ENCODE peak calls at places on chromosomes 11 and 22, in eight cellular contexts. Z is kidney epithelial cell, I is brain microvascular endothelial cell, S is breast epithelium, A is heart right ventricle, H is cardiac muscle cell, V is hepatocyte, O is pancreas. P is an unnamed sample.

GRCh38 chr11:73997120-73997772 is 11.6 kb downstream of the UCP3 start:
- DNase-seq in S (no peak), O (no peak), V (no peak), A (no peak), I (no peak), H (no peak), Z (no peak), P (no peak)

GRCh38 chr11:69896250-69896649 is 77.0 kb upstream of the FGF3 start:
- DNase-seq in S (no peak), Z (no peak), H (no peak), O (no peak), A (no peak), I (no peak), V (no peak), P (no peak)

GRCh38 chr11:118912742-118913410 is 12.8 kb downstream of the BCL9L start:
- DNase-seq in H (no peak), S (no peak), Z (no peak), O (no peak), I (no peak), V (peak; percentile 49), A (no peak), P (no peak)

GRCh38 chr11:12602421-12602820 is 71.8 kb upstream of the TEAD1 start:
- DNase-seq in A (no peak), S (no peak), O (no peak), Z (no peak), V (no peak), I (no peak), H (no peak), P (no peak)

GRCh38 chr11:64285885-64286800 is 495 bp downstream of the GPR137 start:
- DNase-seq in I (no peak), V (no peak), O (peak; percentile 91), A (no peak), S (peak; percentile 40), Z (no peak), H (no peak), P (no peak)

GRCh38 chr11:32586576-32587190 is 3.1 kb downstream of the EIF3M start:
- DNase-seq in H (peak; percentile 12), I (peak; percentile 29), O (no peak), A (no peak), Z (no peak), S (no peak), V (no peak), P (no peak)

GRCh38 chr11:74683941-74684481 is 47.2 kb downstream of the CHRDL2 start:
- DNase-seq in Z (no peak), I (no peak), S (no peak), O (no peak), A (no peak), V (no peak), H (no peak), P (no peak)

GRCh38 chr11:69667619-69668604 is 7.2 kb downstream of the LTO1 start:
- DNase-seq in A (no peak), Z (no peak), I (no peak), O (no peak), V (peak; percentile 55), H (no peak), S (no peak), P (no peak)

GRCh38 chr11:122765487-122766131 is 72.7 kb upstream of the CRTAM start:
- DNase-seq in O (no peak), H (no peak), A (no peak), I (no peak), V (no peak), Z (peak; percentile 25), S (no peak), P (no peak)

GRCh38 chr11:120248551-120249278 is 8.8 kb downstream of the POU2F3 start:
- DNase-seq in Z (peak; percentile 71), A (no peak), I (no peak), V (no peak), H (no peak), O (no peak), S (no peak), P (no peak)

GRCh38 chr11:28535677-28536076 is 427.5 kb downstream of the METTL15 start:
- DNase-seq in S (no peak), A (no peak), I (no peak), H (no peak), O (no peak), Z (no peak), V (no peak), P (no peak)

GRCh38 chr11:76166314-76166713 is 40.0 kb downstream of the WNT11 start:
- DNase-seq in S (no peak), O (no peak), V (no peak), Z (no peak), A (no peak), H (no peak), I (no peak), P (no peak)

GRCh38 chr11:117819096-117820040 is 5.2 kb downstream of the FXYD2 start:
- DNase-seq in O (no peak), I (peak; percentile 66), Z (no peak), V (peak; percentile 90), H (peak; percentile 86), S (no peak), A (peak; percentile 66), P (no peak)

GRCh38 chr11:128482512-128483191 is 104.7 kb downstream of the ETS1 start:
- DNase-seq in Z (no peak), S (peak; percentile 64), O (no peak), A (no peak), H (no peak), I (peak; percentile 39), V (no peak), P (no peak)

GRCh38 chr11:105910095-105910715 is 111.8 kb downstream of the MSANTD4 start:
- DNase-seq in S (no peak), H (no peak), Z (no peak), V (no peak), I (no peak), O (no peak), A (no peak), P (no peak)

GRCh38 chr11:65427691-65428577 is 5.3 kb downstream of the NEAT1 start:
- DNase-seq in H (no peak), S (peak; percentile 64), A (no peak), Z (no peak), O (peak; percentile 45), V (peak; percentile 71), I (peak; percentile 68), P (no peak)

GRCh38 chr11:73404048-73404447 is 27.8 kb downstream of the RELT start:
- DNase-seq in V (peak; percentile 74), O (no peak), H (peak; percentile 81), A (peak; percentile 72), Z (no peak), I (peak; percentile 59), S (peak; percentile 48), P (no peak)

GRCh38 chr11:116096596-116096995 is 592.4 kb upstream of the CADM1 start:
- DNase-seq in Z (no peak), A (no peak), O (no peak), H (no peak), S (no peak), V (no peak), I (no peak), P (no peak)
- H3K27me3 ChIP-seq in Z (peaks cover 9% of the 10 kb centered on the region), A (peaks cover 8% of the 10 kb centered on the region), O (no peaks in the 10 kb centered on the region), H (no peaks in the 10 kb centered on the region), S (peaks cover 4% of the 10 kb centered on the region), V (peaks cover 7% of the 10 kb centered on the region), I (no peaks in the 10 kb centered on the region), P (no peaks in the 10 kb centered on the region)

DNA sequence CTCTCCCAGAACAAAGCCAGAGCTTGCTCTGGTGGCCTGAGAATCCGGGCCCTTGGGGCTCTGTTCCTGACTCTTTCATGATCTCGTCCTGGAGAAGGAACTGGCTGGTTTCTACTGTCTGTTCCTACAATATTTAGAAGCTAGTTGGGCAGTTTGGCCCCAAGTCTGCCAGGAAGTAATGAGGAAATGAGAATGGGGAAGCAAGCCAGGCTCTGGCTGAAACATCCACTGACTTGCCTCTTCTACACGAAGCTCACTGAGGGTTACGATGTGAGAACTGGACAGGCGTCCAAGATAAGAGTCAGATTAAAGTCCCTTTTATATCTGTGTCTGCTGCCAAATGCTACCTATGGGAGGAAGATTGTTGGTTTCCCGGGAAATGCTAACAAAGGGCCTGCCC is 110.0 kb upstream of the KIRREL3 start:
- DNase-seq in A (no peak), I (no peak), H (no peak), S (no peak), V (no peak), Z (no peak), O (no peak), P (no peak)
- TF ChIP-seq CTCF in A (no peak), I (no peak), H (no peak), S (no peak), V (no peak), Z (no peak), O (no peak), P (no peak)

GRCh38 chr11:112176077-112176476 is 765 bp downstream of the BCO2 start:
- DNase-seq in A (no peak), Z (no peak), V (peak; percentile 32), H (peak; percentile 57), O (no peak), I (no peak), S (no peak), P (no peak)

GRCh38 chr11:112178428-112178827 is 3.1 kb downstream of the BCO2 start:
- DNase-seq in Z (no peak), A (no peak), O (no peak), I (no peak), V (no peak), S (no peak), H (no peak), P (no peak)

GRCh38 chr11:112175596-112175947 is 260 bp downstream of the BCO2 start:
- DNase-seq in Z (no peak), I (no peak), S (no peak), A (no peak), O (no peak), H (peak; percentile 62), V (peak; percentile 34), P (no peak)

GRCh38 chr11:112179601-112180000 is 4.3 kb downstream of the BCO2 start:
- DNase-seq in V (no peak), O (no peak), H (no peak), A (no peak), Z (no peak), S (no peak), I (no peak), P (no peak)

GRCh38 chr11:112177610-112178009 is 2.3 kb downstream of the BCO2 start:
- DNase-seq in V (no peak), I (no peak), S (no peak), O (no peak), H (no peak), A (no peak), Z (no peak), P (no peak)
- H3K4me3 ChIP-seq in V (no peak overlapping the region), I (no peak overlapping the region), S (no peak overlapping the region), O (no peak overlapping the region), H (peak overlapping the region; percentile 37), A (peak overlapping the region; percentile 47), Z (no peak overlapping the region), P (no peak overlapping the region)

GRCh38 chr22:42419328-42419881 is 12.8 kb downstream of the NFAM1 start:
- DNase-seq in O (peak; percentile 38), H (no peak), Z (no peak), V (no peak), A (no peak), S (no peak), I (no peak), P (no peak)

GRCh38 chr22:42417645-42418303 is 14.4 kb downstream of the NFAM1 start:
- DNase-seq in Z (no peak), H (no peak), V (no peak), O (peak; percentile 50), A (no peak), I (no peak), S (no peak), P (no peak)

GRCh38 chr22:42414565-42415298 is 17.5 kb downstream of the NFAM1 start:
- DNase-seq in Z (no peak), A (no peak), V (no peak), O (no peak), H (no peak), S (no peak), I (no peak), P (no peak)

GRCh38 chr22:42416671-42417230 is 15.5 kb downstream of the NFAM1 start:
- DNase-seq in S (no peak), I (no peak), Z (no peak), A (no peak), V (no peak), H (no peak), O (peak; percentile 35), P (no peak)

GRCh38 chr22:42418811-42419243 is 13.4 kb downstream of the NFAM1 start:
- DNase-seq in Z (no peak), H (no peak), S (no peak), A (no peak), V (no peak), I (no peak), O (peak; percentile 43), P (no peak)
- H3K27me3 ChIP-seq in Z (peaks cover 27% of the 10 kb centered on the region), H (no peaks in the 10 kb centered on the region), S (no peaks in the 10 kb centered on the region), A (no peaks in the 10 kb centered on the region), V (no peaks in the 10 kb centered on the region), I (peaks cover 12% of the 10 kb centered on the region), O (no peaks in the 10 kb centered on the region), P (no peaks in the 10 kb centered on the region)